ENCODE peak calls at places on chromosomes 11 and 22, in six cellular contexts. One of them, this sample, is unnamed. For H3K9me3 and H3K27me3, the result is how much of the 10 kb centered on the place peaks cover.

GRCh38 chr11:67656278-67656922 is 5.9 kb upstream of the ACY3 start:
- DNase-seq in psoas muscle: no peak
- DNase-seq in upper lobe of right lung: no peak
- DNase-seq in mesenchymal stem cell: no peak
- DNase-seq in heart right ventricle: no peak
- DNase-seq in adrenal gland: no peak
- DNase-seq in this sample: no peak

GRCh38 chr22:19631899-19632670 is 82.2 kb upstream of the SEPTIN5 start:
- DNase-seq in psoas muscle: no peak
- DNase-seq in upper lobe of right lung: no peak
- DNase-seq in mesenchymal stem cell: peak
- DNase-seq in heart right ventricle: no peak
- DNase-seq in adrenal gland: no peak
- DNase-seq in this sample: peak

GRCh38 chr22:35404176-35404575 is 4.2 kb downstream of the MCM5 start:
- DNase-seq in psoas muscle: no peak
- DNase-seq in upper lobe of right lung: no peak
- DNase-seq in mesenchymal stem cell: no peak
- DNase-seq in heart right ventricle: no peak
- DNase-seq in adrenal gland: no peak
- DNase-seq in this sample: no peak

GRCh38 chr11:73404048-73404447 is 27.8 kb downstream of the RELT start:
- DNase-seq in psoas muscle: peak
- DNase-seq in upper lobe of right lung: no peak
- DNase-seq in mesenchymal stem cell: peak
- DNase-seq in heart right ventricle: peak
- DNase-seq in adrenal gland: peak
- DNase-seq in this sample: peak

GRCh38 chr22:18082467-18082866 is 4.7 kb downstream of the PEX26 start:
- DNase-seq in psoas muscle: no peak
- DNase-seq in upper lobe of right lung: no peak
- DNase-seq in mesenchymal stem cell: no peak
- DNase-seq in heart right ventricle: no peak
- DNase-seq in adrenal gland: no peak
- DNase-seq in this sample: no peak

GRCh38 chr11:69923641-69924307 is 104.6 kb upstream of the FGF3 start:
- DNase-seq in psoas muscle: no peak
- DNase-seq in upper lobe of right lung: peak
- DNase-seq in mesenchymal stem cell: no peak
- DNase-seq in heart right ventricle: no peak
- DNase-seq in adrenal gland: no peak
- DNase-seq in this sample: peak

GRCh38 chr22:46122511-46122971 is 27.8 kb upstream of the PPARA start:
- DNase-seq in psoas muscle: peak
- DNase-seq in upper lobe of right lung: peak
- DNase-seq in mesenchymal stem cell: peak
- DNase-seq in heart right ventricle: peak
- DNase-seq in adrenal gland: peak
- DNase-seq in this sample: peak

GRCh38 chr11:93967258-93967657 is 53.9 kb upstream of the HEPHL1 start:
- DNase-seq in psoas muscle: no peak
- DNase-seq in upper lobe of right lung: no peak
- DNase-seq in mesenchymal stem cell: no peak
- DNase-seq in heart right ventricle: no peak
- DNase-seq in adrenal gland: no peak
- DNase-seq in this sample: no peak

GRCh38 chr11:119520966-119521365 is 98.0 kb upstream of the THY1 start:
- DNase-seq in psoas muscle: no peak
- DNase-seq in upper lobe of right lung: no peak
- DNase-seq in mesenchymal stem cell: no peak
- DNase-seq in heart right ventricle: no peak
- DNase-seq in adrenal gland: no peak
- DNase-seq in this sample: no peak

GRCh38 chr11:19241260-19242183 is 777 bp upstream of the E2F8 start:
- DNase-seq in psoas muscle: peak
- DNase-seq in upper lobe of right lung: peak
- DNase-seq in mesenchymal stem cell: no peak
- DNase-seq in heart right ventricle: peak
- DNase-seq in adrenal gland: peak
- DNase-seq in this sample: peak

GRCh38 chr11:129639300-129639699 is 176.3 kb upstream of the TMEM45B start:
- DNase-seq in psoas muscle: no peak
- DNase-seq in upper lobe of right lung: no peak
- DNase-seq in mesenchymal stem cell: peak
- DNase-seq in heart right ventricle: no peak
- DNase-seq in adrenal gland: no peak
- DNase-seq in this sample: no peak

GRCh38 chr11:61978703-61979661 is 11.5 kb upstream of the FTH1 start:
- DNase-seq in psoas muscle: no peak
- DNase-seq in upper lobe of right lung: peak
- DNase-seq in mesenchymal stem cell: no peak
- DNase-seq in heart right ventricle: peak
- DNase-seq in adrenal gland: no peak
- DNase-seq in this sample: no peak

GRCh38 chr11:11967669-11968510 is 40.5 kb downstream of the DKK3 start:
- DNase-seq in psoas muscle: no peak
- DNase-seq in upper lobe of right lung: no peak
- DNase-seq in mesenchymal stem cell: no peak
- DNase-seq in heart right ventricle: no peak
- DNase-seq in adrenal gland: no peak
- DNase-seq in this sample: peak
- H3K27ac ChIP-seq in psoas muscle: no peak
- H3K27ac ChIP-seq in upper lobe of right lung: no peak
- H3K27ac ChIP-seq in mesenchymal stem cell: no peak
- H3K27ac ChIP-seq in heart right ventricle: peak
- H3K27ac ChIP-seq in adrenal gland: no peak
- H3K27ac ChIP-seq in this sample: no peak

GRCh38 chr11:27699926-27700350 is 317 bp downstream of the BDNF start:
- DNase-seq in psoas muscle: no peak
- DNase-seq in upper lobe of right lung: peak
- DNase-seq in mesenchymal stem cell: no peak
- DNase-seq in heart right ventricle: no peak
- DNase-seq in adrenal gland: no peak
- DNase-seq in this sample: no peak

GRCh38 chr11:27700351-27701261 is at the start of gene BDNF:
- DNase-seq in psoas muscle: peak
- DNase-seq in upper lobe of right lung: peak
- DNase-seq in mesenchymal stem cell: peak
- DNase-seq in heart right ventricle: no peak
- DNase-seq in adrenal gland: no peak
- DNase-seq in this sample: no peak

GRCh38 chr11:27705873-27706820 is 5.9 kb upstream of the BDNF start:
- DNase-seq in psoas muscle: no peak
- DNase-seq in upper lobe of right lung: no peak
- DNase-seq in mesenchymal stem cell: peak
- DNase-seq in heart right ventricle: no peak
- DNase-seq in adrenal gland: no peak
- DNase-seq in this sample: no peak

GRCh38 chr11:27701262-27702105 is 1.2 kb upstream of the BDNF start:
- DNase-seq in psoas muscle: peak
- DNase-seq in upper lobe of right lung: peak
- DNase-seq in mesenchymal stem cell: peak
- DNase-seq in heart right ventricle: peak
- DNase-seq in adrenal gland: peak
- DNase-seq in this sample: no peak

GRCh38 chr11:27703453-27703852 is 3.2 kb upstream of the BDNF start:
- DNase-seq in psoas muscle: no peak
- DNase-seq in upper lobe of right lung: no peak
- DNase-seq in mesenchymal stem cell: peak
- DNase-seq in heart right ventricle: no peak
- DNase-seq in adrenal gland: no peak
- DNase-seq in this sample: no peak
- H3K9me3 ChIP-seq in psoas muscle: under half
- H3K9me3 ChIP-seq in upper lobe of right lung: under half
- H3K9me3 ChIP-seq in mesenchymal stem cell: under half
- H3K9me3 ChIP-seq in heart right ventricle: under half
- H3K9me3 ChIP-seq in adrenal gland: under half
- H3K9me3 ChIP-seq in this sample: under half

DNA sequence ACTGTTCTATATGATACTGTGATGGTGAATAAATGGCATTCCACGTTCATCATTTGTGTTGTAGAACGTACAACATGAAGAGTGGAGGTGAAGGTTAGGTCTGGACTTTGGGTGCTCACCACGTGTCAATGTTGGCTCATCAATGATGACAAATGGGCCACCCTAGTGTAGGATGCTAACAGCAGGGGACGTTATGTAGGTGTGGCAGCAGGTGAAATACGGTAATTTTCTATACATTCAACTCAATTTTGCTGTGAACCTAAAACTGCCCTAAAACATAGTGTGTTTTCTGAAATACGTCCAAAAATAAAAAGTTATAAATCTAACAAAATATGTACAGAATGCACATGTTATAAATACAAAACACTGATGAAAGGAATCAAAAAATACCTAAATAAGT is 6.2 kb downstream of the KRTAP5-6 start:
- DNase-seq in psoas muscle: no peak
- DNase-seq in upper lobe of right lung: no peak
- DNase-seq in mesenchymal stem cell: no peak
- DNase-seq in heart right ventricle: no peak
- DNase-seq in adrenal gland: no peak
- DNase-seq in this sample: no peak
- H3K27me3 ChIP-seq in psoas muscle: under half
- H3K27me3 ChIP-seq in upper lobe of right lung: under half
- H3K27me3 ChIP-seq in mesenchymal stem cell: under half
- H3K27me3 ChIP-seq in heart right ventricle: under half
- H3K27me3 ChIP-seq in adrenal gland: under half
- H3K27me3 ChIP-seq in this sample: under half

GRCh38 chr11:114152162-114152561 is 92.7 kb downstream of the ZBTB16 start:
- DNase-seq in psoas muscle: no peak
- DNase-seq in upper lobe of right lung: no peak
- DNase-seq in mesenchymal stem cell: no peak
- DNase-seq in heart right ventricle: no peak
- DNase-seq in adrenal gland: no peak
- DNase-seq in this sample: no peak
- H3K27ac ChIP-seq in psoas muscle: peak
- H3K27ac ChIP-seq in upper lobe of right lung: peak
- H3K27ac ChIP-seq in mesenchymal stem cell: no peak
- H3K27ac ChIP-seq in heart right ventricle: peak
- H3K27ac ChIP-seq in adrenal gland: no peak
- H3K27ac ChIP-seq in this sample: peak